ENCODE peak calls at places on chromosomes 13 and 19, in five cellular contexts. One of them, this sample, is unnamed.

GRCh38 chr13:106381083-106381482 is 154.4 kb downstream of the EFNB2 start:
- DNase-seq in SJCRH30: no peak
- DNase-seq in ACHN: no peak
- DNase-seq in activated naive CD8-positive, alpha-beta T cell treated with anti-CD3 and anti-CD28 coated beads for 36 hours: no peak
- DNase-seq in amniotic epithelial cell: peak
- DNase-seq in this sample: no peak

GRCh38 chr19:53867225-53868090 is at the start of gene MYADM:
- DNase-seq in SJCRH30: peak
- DNase-seq in ACHN: no peak
- DNase-seq in activated naive CD8-positive, alpha-beta T cell treated with anti-CD3 and anti-CD28 coated beads for 36 hours: peak
- DNase-seq in amniotic epithelial cell: peak
- DNase-seq in this sample: peak

GRCh38 chr13:50706505-50706904 is 137.0 kb downstream of the DLEU7 start:
- DNase-seq in SJCRH30: no peak
- DNase-seq in ACHN: no peak
- DNase-seq in activated naive CD8-positive, alpha-beta T cell treated with anti-CD3 and anti-CD28 coated beads for 36 hours: no peak
- DNase-seq in amniotic epithelial cell: no peak
- DNase-seq in this sample: no peak

GRCh38 chr13:40665754-40666057 is 735 bp downstream of the FOXO1 start:
- DNase-seq in SJCRH30: peak
- DNase-seq in ACHN: peak
- DNase-seq in activated naive CD8-positive, alpha-beta T cell treated with anti-CD3 and anti-CD28 coated beads for 36 hours: no peak
- DNase-seq in amniotic epithelial cell: no peak
- DNase-seq in this sample: no peak

GRCh38 chr13:108083056-108083455 is 132.3 kb downstream of the LIG4 start:
- DNase-seq in SJCRH30: no peak
- DNase-seq in ACHN: no peak
- DNase-seq in activated naive CD8-positive, alpha-beta T cell treated with anti-CD3 and anti-CD28 coated beads for 36 hours: no peak
- DNase-seq in amniotic epithelial cell: no peak
- DNase-seq in this sample: no peak

GRCh38 chr19:1261863-1262686 is 7.1 kb upstream of the CIRBP start:
- DNase-seq in SJCRH30: no peak
- DNase-seq in ACHN: peak
- DNase-seq in activated naive CD8-positive, alpha-beta T cell treated with anti-CD3 and anti-CD28 coated beads for 36 hours: no peak
- DNase-seq in amniotic epithelial cell: peak
- DNase-seq in this sample: peak

GRCh38 chr13:110387451-110388140 is 80.5 kb downstream of the COL4A2 start:
- DNase-seq in SJCRH30: peak
- DNase-seq in ACHN: no peak
- DNase-seq in activated naive CD8-positive, alpha-beta T cell treated with anti-CD3 and anti-CD28 coated beads for 36 hours: peak
- DNase-seq in amniotic epithelial cell: no peak
- DNase-seq in this sample: no peak

GRCh38 chr19:40262422-40262821 is 22.7 kb downstream of the AKT2 start:
- DNase-seq in SJCRH30: no peak
- DNase-seq in ACHN: no peak
- DNase-seq in activated naive CD8-positive, alpha-beta T cell treated with anti-CD3 and anti-CD28 coated beads for 36 hours: no peak
- DNase-seq in amniotic epithelial cell: no peak
- DNase-seq in this sample: no peak

GRCh38 chr13:77767413-77767812 is 69.9 kb downstream of the SLAIN1 start:
- DNase-seq in SJCRH30: no peak
- DNase-seq in ACHN: no peak
- DNase-seq in activated naive CD8-positive, alpha-beta T cell treated with anti-CD3 and anti-CD28 coated beads for 36 hours: no peak
- DNase-seq in amniotic epithelial cell: no peak
- DNase-seq in this sample: no peak

GRCh38 chr13:44188257-44188656 is 185.4 kb upstream of the SERP2 start:
- DNase-seq in SJCRH30: no peak
- DNase-seq in ACHN: peak
- DNase-seq in activated naive CD8-positive, alpha-beta T cell treated with anti-CD3 and anti-CD28 coated beads for 36 hours: no peak
- DNase-seq in amniotic epithelial cell: peak
- DNase-seq in this sample: no peak

GRCh38 chr13:73138276-73138950 is 79.6 kb downstream of the KLF5 start:
- DNase-seq in SJCRH30: no peak
- DNase-seq in ACHN: no peak
- DNase-seq in activated naive CD8-positive, alpha-beta T cell treated with anti-CD3 and anti-CD28 coated beads for 36 hours: no peak
- DNase-seq in amniotic epithelial cell: peak
- DNase-seq in this sample: no peak

GRCh38 chr13:41029629-41030028 is 10.5 kb upstream of the ELF1 start:
- DNase-seq in SJCRH30: no peak
- DNase-seq in ACHN: no peak
- DNase-seq in activated naive CD8-positive, alpha-beta T cell treated with anti-CD3 and anti-CD28 coated beads for 36 hours: no peak
- DNase-seq in amniotic epithelial cell: no peak
- DNase-seq in this sample: no peak

This sample was measured in Ammon's horn.